ENCODE peak calls at places on chromosomes 1 and 21, in four cellular contexts. V, P, Z and B are unnamed samples.
A peak's percentile ranks its signal among the peaks of the same experiment; 100 is the strongest.

GRCh38 chr1:55632906-55633305 is 417.7 kb upstream of the USP24 start:
- DNase-seq in V (no peak), P (no peak), Z (no peak), B (no peak)

GRCh38 chr1:17742590-17742989 is 12.5 kb upstream of the ACTL8 start:
- DNase-seq in V (no peak), Z (peak; percentile 75), P (no peak), B (peak; percentile 81)

GRCh38 chr1:44672254-44672955 is 1.9 kb downstream of the TMEM53 start:
- DNase-seq in P (no peak), V (no peak), Z (peak; percentile 27), B (no peak)

GRCh38 chr1:89670168-89670567 is 37.2 kb downstream of the LRRC8C start:
- DNase-seq in Z (peak; percentile 75), P (no peak), V (no peak), B (no peak)

GRCh38 chr1:212341090-212341489 is 55.9 kb downstream of the PPP2R5A start:
- DNase-seq in V (no peak), P (no peak), Z (no peak), B (no peak)

GRCh38 chr1:200279810-200280411 is 129.9 kb downstream of the ZNF281 start:
- DNase-seq in V (peak; percentile 69), P (no peak), Z (peak; percentile 81), B (no peak)

GRCh38 chr1:165352442-165353293 is 3.8 kb downstream of the LMX1A start:
- DNase-seq in V (no peak), Z (no peak), P (peak; percentile 77), B (no peak)

GRCh38 chr1:147494998-147495580 is 46.2 kb upstream of the BCL9 start:
- DNase-seq in Z (peak; percentile 88), V (peak; percentile 91), P (peak; percentile 54), B (no peak)

GRCh38 chr1:15915991-15916390 is 59.9 kb downstream of the ZBTB17 start:
- DNase-seq in Z (no peak), P (no peak), V (no peak), B (peak; percentile 57)

GRCh38 chr21:27534211-27534610 is 567.3 kb upstream of the ADAMTS5 start:
- DNase-seq in Z (no peak), V (no peak), P (no peak), B (no peak)

GRCh38 chr1:31767225-31767624 is 3.1 kb upstream of the ADGRB2 start:
- DNase-seq in Z (no peak), V (no peak), P (no peak), B (no peak)

GRCh38 chr1:31769720-31770390 is 5.7 kb upstream of the ADGRB2 start:
- DNase-seq in Z (no peak), V (peak; percentile 80), P (no peak), B (no peak)

GRCh38 chr1:31768939-31769704 is 5.0 kb upstream of the ADGRB2 start:
- DNase-seq in V (no peak), P (no peak), Z (no peak), B (no peak)

GRCh38 chr1:31765516-31765915 is 1.4 kb upstream of the ADGRB2 start:
- DNase-seq in P (no peak), V (no peak), Z (no peak), B (no peak)

GRCh38 chr1:31768407-31768806 is 4.3 kb upstream of the ADGRB2 start:
- DNase-seq in V (no peak), Z (no peak), P (no peak), B (no peak)
- H3K27me3 ChIP-seq in V (peaks cover 15% of the 10 kb centered on the region), Z (peaks cover 18% of the 10 kb centered on the region), P (peaks cover 15% of the 10 kb centered on the region), B (peaks cover 42% of the 10 kb centered on the region)

GRCh38 chr1:26998319-26999300 is 5.1 kb downstream of the TRNP1 start:
- DNase-seq in Z (peak; percentile 44), P (no peak), V (no peak), B (peak; percentile 84)

GRCh38 chr1:26994772-26995625 is 1.5 kb downstream of the TRNP1 start:
- DNase-seq in V (no peak), P (no peak), Z (no peak), B (peak; percentile 75)

GRCh38 chr1:26994020-26994745 is 691 bp downstream of the TRNP1 start:
- DNase-seq in P (no peak), V (no peak), Z (no peak), B (peak; percentile 94)

GRCh38 chr1:26996024-26996423 is 2.5 kb downstream of the TRNP1 start:
- DNase-seq in P (no peak), Z (peak; percentile 40), V (no peak), B (peak; percentile 93)

DNA sequence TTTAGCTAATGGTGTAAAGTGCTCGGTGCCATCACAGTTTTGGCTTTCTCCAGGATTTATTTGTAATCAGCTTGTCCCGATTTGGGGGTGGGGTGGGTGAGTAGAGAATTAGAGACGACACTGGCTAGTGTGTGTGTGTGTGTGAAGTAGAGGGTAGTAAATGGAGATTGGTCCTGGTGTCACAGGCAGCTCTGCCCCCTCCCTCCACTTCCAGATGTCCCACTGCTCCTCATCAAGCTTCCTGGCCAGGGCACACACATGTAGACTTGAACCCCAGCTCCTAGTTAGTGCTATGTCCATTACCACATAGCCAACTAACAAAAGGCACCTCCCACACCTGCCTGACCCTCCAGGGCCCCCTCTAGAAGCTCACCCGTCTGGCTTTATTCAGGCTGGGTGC is 3.2 kb downstream of the TRNP1 start:
- DNase-seq in V (no peak), P (no peak), Z (no peak), B (no peak)
- H3K4me1 ChIP-seq in V (peaks cover 18% of the 10 kb centered on the region), P (no peaks in the 10 kb centered on the region), Z (peaks cover 24% of the 10 kb centered on the region), B (peaks cover 47% of the 10 kb centered on the region)

GRCh38 chr1:50425376-50426107 is 2.3 kb upstream of the DMRTA2 start:
- DNase-seq in P (no peak), V (no peak), Z (peak; percentile 21), B (peak; percentile 92)

GRCh38 chr1:50422946-50423669 is at the start of gene DMRTA2:
- DNase-seq in Z (peak; percentile 45), P (peak; percentile 48), V (no peak), B (peak; percentile 89)

GRCh38 chr1:50423670-50424000 is 392 bp upstream of the DMRTA2 start:
- DNase-seq in V (no peak), Z (peak; percentile 29), P (peak; percentile 55), B (peak; percentile 94)

GRCh38 chr1:50424940-50425375 is 1.7 kb upstream of the DMRTA2 start:
- DNase-seq in V (no peak), P (no peak), Z (no peak), B (peak; percentile 74)

DNA sequence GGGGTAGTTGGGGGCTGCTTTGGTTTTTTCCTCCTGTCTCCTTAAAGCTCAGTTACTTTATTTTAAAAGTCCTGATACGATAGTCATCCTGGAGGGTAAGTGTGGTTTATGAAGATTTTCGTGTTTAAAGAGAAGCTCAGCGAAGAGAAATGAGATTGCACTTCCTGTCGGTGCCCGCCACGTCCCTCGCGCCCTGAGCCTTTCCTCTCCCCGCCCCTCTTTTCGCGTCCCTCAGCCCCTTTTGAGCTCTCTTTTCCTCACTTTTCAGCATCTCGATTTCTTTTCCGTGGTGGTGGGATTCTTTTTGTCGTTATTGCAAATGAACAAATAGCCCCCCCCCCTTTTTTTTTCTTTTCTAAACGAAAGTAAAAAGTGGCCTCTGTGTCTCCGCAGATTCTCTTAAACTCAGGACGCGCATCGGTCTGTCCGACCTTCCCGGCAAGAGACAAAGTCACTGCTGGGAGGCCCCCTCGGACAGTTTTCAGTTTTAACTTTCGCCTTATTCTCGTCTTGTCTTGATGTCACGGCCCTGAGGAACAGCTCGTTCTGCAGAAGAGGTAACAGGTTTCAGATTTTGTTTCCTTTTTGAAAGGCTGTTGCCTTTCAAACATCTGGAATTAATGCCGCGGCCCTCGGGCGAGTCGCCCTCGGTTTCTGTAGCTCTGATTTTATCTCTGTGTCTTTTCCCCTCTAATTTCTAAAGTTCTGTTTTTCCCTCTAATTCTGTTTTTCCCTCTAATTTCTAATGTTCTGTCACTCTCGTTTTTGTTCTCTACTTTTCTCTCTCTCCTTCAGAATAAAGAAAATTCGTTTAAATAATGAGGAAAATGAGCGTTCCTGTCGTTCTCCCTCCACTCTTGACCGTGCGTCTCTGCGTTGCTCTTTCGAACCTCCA is 1.0 kb upstream of the DMRTA2 start:
- DNase-seq in Z (no peak), P (no peak), V (no peak), B (peak; percentile 92)
- H3K27me3 ChIP-seq in Z (peaks cover 100% of the 10 kb centered on the region), P (peaks cover 83% of the 10 kb centered on the region), V (peaks cover 96% of the 10 kb centered on the region), B (peaks cover 100% of the 10 kb centered on the region)

GRCh38 chr21:41957991-41958766 is 4.4 kb upstream of the C2CD2 start:
- DNase-seq in Z (peak; percentile 94), V (peak; percentile 89), P (peak; percentile 51), B (peak; percentile 96)
- H3K4me1 ChIP-seq in Z (peaks cover 13% of the 10 kb centered on the region), V (peaks cover 27% of the 10 kb centered on the region), P (no peaks in the 10 kb centered on the region), B (peaks cover 41% of the 10 kb centered on the region)

GRCh38 chr21:43950481-43950880 is 61.6 kb upstream of the TRAPPC10 start:
- DNase-seq in Z (no peak), P (no peak), V (no peak), B (no peak)

GRCh38 chr21:43954042-43954441 is 58.1 kb upstream of the TRAPPC10 start:
- DNase-seq in P (peak; percentile 47), V (no peak), Z (no peak), B (no peak)

GRCh38 chr21:43950936-43951335 is 61.2 kb upstream of the TRAPPC10 start:
- DNase-seq in Z (no peak), P (no peak), V (no peak), B (no peak)

GRCh38 chr21:43953028-43953427 is 59.1 kb upstream of the TRAPPC10 start:
- DNase-seq in V (no peak), P (no peak), Z (no peak), B (no peak)

GRCh38 chr21:43951911-43952703 is 60.0 kb upstream of the TRAPPC10 start:
- DNase-seq in V (no peak), P (no peak), Z (no peak), B (no peak)
- H3K27me3 ChIP-seq in V (no peaks in the 10 kb centered on the region), P (no peaks in the 10 kb centered on the region), Z (no peaks in the 10 kb centered on the region), B (no peaks in the 10 kb centered on the region)

GRCh38 chr1:175132456-175132855 is 60.1 kb downstream of the KIAA0040 start:
- DNase-seq in V (no peak), P (no peak), Z (peak; percentile 42), B (no peak)
- H3K4me1 ChIP-seq in V (no peaks in the 10 kb centered on the region), P (no peaks in the 10 kb centered on the region), Z (no peaks in the 10 kb centered on the region), B (peaks cover 10% of the 10 kb centered on the region)

GRCh38 chr1:47565676-47566075 is 127.8 kb downstream of the FOXD2 start:
- DNase-seq in V (no peak), Z (no peak), P (no peak), B (peak; percentile 52)

GRCh38 chr1:47562799-47563198 is 125.0 kb downstream of the FOXD2 start:
- DNase-seq in P (no peak), Z (no peak), V (no peak), B (no peak)

GRCh38 chr1:47563206-47563605 is 125.4 kb downstream of the FOXD2 start:
- DNase-seq in Z (peak; percentile 8), P (no peak), V (no peak), B (no peak)

GRCh38 chr1:47562147-47562546 is 124.3 kb downstream of the FOXD2 start:
- DNase-seq in P (no peak), Z (no peak), V (no peak), B (no peak)

DNA sequence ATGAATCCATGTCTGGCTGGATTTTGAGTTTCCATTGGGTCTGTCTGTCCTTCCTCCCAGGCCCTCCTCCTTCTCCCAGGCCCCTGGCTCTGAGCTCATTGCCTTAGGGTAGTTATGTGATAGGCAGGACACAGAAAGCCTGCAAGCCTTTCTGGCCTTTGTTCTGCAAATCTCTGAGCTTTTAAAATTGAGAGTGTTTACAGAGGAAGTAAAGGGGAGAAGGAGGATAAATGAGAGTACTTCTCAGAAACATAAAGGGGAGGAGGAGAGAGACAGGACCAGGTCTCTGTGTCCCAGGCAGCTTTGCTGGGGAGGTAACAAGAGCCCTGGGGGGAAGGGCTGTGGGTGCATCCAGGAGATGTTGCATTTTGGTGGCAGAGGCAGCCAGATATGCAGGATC is 126.7 kb downstream of the FOXD2 start:
- DNase-seq in V (no peak), P (no peak), Z (no peak), B (no peak)
- H3K27me3 ChIP-seq in V (no peaks in the 10 kb centered on the region), P (no peaks in the 10 kb centered on the region), Z (no peaks in the 10 kb centered on the region), B (no peaks in the 10 kb centered on the region)